ENCODE peak calls at places on chromosomes 3 and 15, in six cellular contexts. One of them, this sample, is unnamed.

GRCh38 chr3:87088366-87088983 is 97.5 kb upstream of the VGLL3 start:
- DNase-seq in IMR-90: no peak
- DNase-seq in suprapubic skin: no peak
- DNase-seq in ovary: peak; percentile 18
- DNase-seq in breast epithelium: no peak
- DNase-seq in adrenal gland: no peak
- DNase-seq in this sample: peak; percentile 63

GRCh38 chr3:124600765-124601164 is 129.5 kb upstream of the UMPS start:
- DNase-seq in suprapubic skin: no peak
- DNase-seq in IMR-90: no peak
- DNase-seq in breast epithelium: no peak
- DNase-seq in ovary: no peak
- DNase-seq in adrenal gland: no peak
- DNase-seq in this sample: no peak

GRCh38 chr15:48861813-48862431 is 16.0 kb upstream of the EID1 start:
- DNase-seq in suprapubic skin: no peak
- DNase-seq in ovary: no peak
- DNase-seq in breast epithelium: no peak
- DNase-seq in adrenal gland: no peak
- DNase-seq in IMR-90: peak; percentile 82
- DNase-seq in this sample: no peak

GRCh38 chr3:50529996-50530706 is 26.7 kb upstream of the CACNA2D2 start:
- DNase-seq in ovary: no peak
- DNase-seq in adrenal gland: no peak
- DNase-seq in suprapubic skin: no peak
- DNase-seq in IMR-90: no peak
- DNase-seq in breast epithelium: no peak
- DNase-seq in this sample: no peak

GRCh38 chr3:174352227-174352626 is 506.9 kb upstream of the NAALADL2 start:
- DNase-seq in breast epithelium: no peak
- DNase-seq in ovary: no peak
- DNase-seq in adrenal gland: no peak
- DNase-seq in IMR-90: no peak
- DNase-seq in suprapubic skin: no peak
- DNase-seq in this sample: no peak

GRCh38 chr3:101026881-101027678 is 33.9 kb upstream of the ABI3BP start:
- DNase-seq in IMR-90: no peak
- DNase-seq in adrenal gland: no peak
- DNase-seq in breast epithelium: no peak
- DNase-seq in suprapubic skin: no peak
- DNase-seq in ovary: no peak
- DNase-seq in this sample: no peak

GRCh38 chr3:61315874-61316273 is 64.6 kb upstream of the FHIT start:
- DNase-seq in adrenal gland: peak; percentile 23
- DNase-seq in IMR-90: no peak
- DNase-seq in ovary: no peak
- DNase-seq in breast epithelium: no peak
- DNase-seq in suprapubic skin: no peak
- DNase-seq in this sample: no peak

GRCh38 chr3:99021466-99021865 is 120.0 kb upstream of the DCBLD2 start:
- DNase-seq in suprapubic skin: no peak
- DNase-seq in ovary: no peak
- DNase-seq in breast epithelium: no peak
- DNase-seq in IMR-90: no peak
- DNase-seq in adrenal gland: no peak
- DNase-seq in this sample: no peak

GRCh38 chr15:40162552-40162951 is 1.7 kb downstream of the BUB1B start:
- DNase-seq in adrenal gland: no peak
- DNase-seq in ovary: no peak
- DNase-seq in IMR-90: no peak
- DNase-seq in suprapubic skin: no peak
- DNase-seq in breast epithelium: no peak
- DNase-seq in this sample: no peak

GRCh38 chr3:172201136-172201989 is 162.0 kb downstream of the FNDC3B start:
- DNase-seq in breast epithelium: peak; percentile 40
- DNase-seq in adrenal gland: peak; percentile 84
- DNase-seq in ovary: peak; percentile 83
- DNase-seq in IMR-90: peak; percentile 98
- DNase-seq in suprapubic skin: peak; percentile 91
- DNase-seq in this sample: peak; percentile 75

GRCh38 chr3:50671331-50671730 is 3.4 kb upstream of the DOCK3 start:
- DNase-seq in ovary: no peak
- DNase-seq in breast epithelium: no peak
- DNase-seq in adrenal gland: no peak
- DNase-seq in suprapubic skin: no peak
- DNase-seq in IMR-90: peak; percentile 74
- DNase-seq in this sample: no peak

GRCh38 chr15:35827949-35828348 is 282.0 kb upstream of the DPH6 start:
- DNase-seq in IMR-90: no peak
- DNase-seq in breast epithelium: no peak
- DNase-seq in suprapubic skin: no peak
- DNase-seq in ovary: no peak
- DNase-seq in adrenal gland: no peak
- DNase-seq in this sample: no peak

GRCh38 chr3:58013973-58014649 is 5.9 kb downstream of the FLNB start:
- DNase-seq in adrenal gland: no peak
- DNase-seq in IMR-90: peak; percentile 90
- DNase-seq in suprapubic skin: peak; percentile 83
- DNase-seq in ovary: peak; percentile 67
- DNase-seq in breast epithelium: no peak
- DNase-seq in this sample: no peak

GRCh38 chr3:94417963-94418455 is 355.1 kb downstream of the NSUN3 start:
- DNase-seq in IMR-90: no peak
- DNase-seq in adrenal gland: no peak
- DNase-seq in breast epithelium: no peak
- DNase-seq in suprapubic skin: no peak
- DNase-seq in ovary: no peak
- DNase-seq in this sample: peak; percentile 58

GRCh38 chr3:77873599-77873998 is 833.7 kb downstream of the ROBO2 start:
- DNase-seq in ovary: no peak
- DNase-seq in breast epithelium: no peak
- DNase-seq in suprapubic skin: no peak
- DNase-seq in adrenal gland: no peak
- DNase-seq in IMR-90: no peak
- DNase-seq in this sample: no peak

GRCh38 chr3:43870110-43870509 is 179.4 kb downstream of the ABHD5 start:
- DNase-seq in suprapubic skin: no peak
- DNase-seq in adrenal gland: peak; percentile 26
- DNase-seq in ovary: no peak
- DNase-seq in IMR-90: peak; percentile 69
- DNase-seq in breast epithelium: no peak
- DNase-seq in this sample: peak; percentile 27

DNA sequence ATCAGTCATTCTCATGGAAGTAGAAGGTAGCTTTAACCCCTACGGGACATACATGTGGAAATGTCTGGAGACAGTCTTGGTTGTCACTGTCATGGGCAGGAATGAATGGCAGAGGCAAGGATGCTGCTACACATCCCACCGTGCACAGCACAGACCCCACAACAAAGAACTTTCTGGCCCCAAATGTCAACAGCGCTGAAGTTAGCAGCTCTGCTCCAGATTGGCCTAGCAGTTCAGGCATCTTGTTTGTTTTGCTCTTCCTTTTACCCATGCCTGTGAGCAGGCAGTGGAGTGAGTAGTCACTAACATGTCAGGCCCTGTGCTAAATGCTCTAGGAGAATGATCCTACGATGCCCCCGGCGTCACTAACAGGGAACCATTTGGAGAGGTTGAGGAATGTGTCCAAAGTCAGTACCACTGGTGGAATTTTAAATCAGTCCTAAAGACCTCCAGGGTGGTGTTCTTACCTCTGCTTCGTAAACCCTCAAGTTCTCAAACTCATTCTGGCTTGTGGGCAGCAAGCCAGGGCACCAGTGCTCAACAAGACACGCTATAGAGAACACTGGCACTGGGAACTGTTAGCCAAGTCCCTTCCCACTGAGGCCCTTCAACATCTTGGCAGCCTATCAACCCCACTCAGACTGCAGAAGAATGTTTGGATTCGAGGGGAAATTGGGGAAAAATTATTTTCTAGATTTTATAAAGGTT is 142.2 kb downstream of the FOXP1 start:
- DNase-seq in breast epithelium: no peak
- DNase-seq in IMR-90: no peak
- DNase-seq in suprapubic skin: no peak
- DNase-seq in adrenal gland: no peak
- DNase-seq in ovary: no peak
- DNase-seq in this sample: no peak
- H3K4me1 ChIP-seq in breast epithelium: peaks cover 25% of the 10 kb centered on the region
- H3K4me1 ChIP-seq in IMR-90: peaks cover 21% of the 10 kb centered on the region
- H3K4me1 ChIP-seq in suprapubic skin: peaks cover 78% of the 10 kb centered on the region
- H3K4me1 ChIP-seq in adrenal gland: no peaks in the 10 kb centered on the region
- H3K4me1 ChIP-seq in ovary: peaks cover 3% of the 10 kb centered on the region
- H3K4me1 ChIP-seq in this sample: peaks cover 82% of the 10 kb centered on the region

DNA sequence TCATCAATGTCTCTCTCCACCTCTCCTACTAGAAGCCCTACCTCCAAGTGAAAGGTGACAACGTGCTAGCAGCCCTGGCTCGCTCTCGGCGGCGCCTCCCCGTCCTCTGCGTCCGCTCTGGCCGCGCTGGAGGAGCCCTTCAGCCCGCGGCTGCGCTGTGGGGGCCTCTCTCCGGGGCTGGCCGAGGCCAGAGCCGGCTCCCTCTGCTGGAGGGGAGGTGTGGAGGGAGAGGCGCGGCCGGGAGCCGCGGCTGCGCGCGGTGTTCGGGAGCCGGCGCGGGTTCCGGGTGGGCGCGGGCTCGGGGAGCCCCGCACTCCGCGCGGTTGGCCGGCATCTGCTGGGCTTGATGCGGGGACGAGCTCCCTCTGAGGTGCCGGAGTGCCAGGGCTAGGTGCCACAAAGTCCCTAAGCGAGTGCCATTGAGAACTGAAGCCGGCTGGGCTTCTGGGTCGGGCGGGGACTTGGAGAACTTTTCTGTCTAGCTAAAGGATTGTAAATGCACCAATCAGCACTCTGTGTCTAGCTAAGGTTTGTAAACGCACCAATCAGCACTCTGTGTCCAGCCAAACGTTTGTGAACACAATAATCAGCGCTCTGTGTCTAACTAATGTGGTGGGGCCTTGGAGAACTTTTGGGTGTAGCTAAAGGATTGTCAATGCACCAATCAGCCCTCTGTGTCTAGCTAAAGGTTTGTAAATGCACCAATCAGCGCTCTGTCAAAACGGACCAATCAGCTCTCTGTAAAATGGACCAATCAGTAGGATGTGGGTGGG is 84.8 kb upstream of the ARRDC4 start:
- DNase-seq in suprapubic skin: no peak
- DNase-seq in IMR-90: no peak
- DNase-seq in breast epithelium: no peak
- DNase-seq in adrenal gland: peak; percentile 48
- DNase-seq in ovary: no peak
- DNase-seq in this sample: no peak
- TF ChIP-seq POLR2A in suprapubic skin: no peak
- TF ChIP-seq POLR2A in IMR-90: no peak
- TF ChIP-seq POLR2A in breast epithelium: no peak
- TF ChIP-seq POLR2A in adrenal gland: peak; percentile 55
- TF ChIP-seq POLR2A in ovary: no peak
- TF ChIP-seq POLR2A in this sample: no peak

GRCh38 chr15:59332009-59332408 is 40.7 kb downstream of the MYO1E start:
- DNase-seq in breast epithelium: no peak
- DNase-seq in ovary: no peak
- DNase-seq in IMR-90: no peak
- DNase-seq in adrenal gland: no peak
- DNase-seq in suprapubic skin: no peak
- DNase-seq in this sample: no peak
- H3K4me1 ChIP-seq in breast epithelium: no peaks in the 10 kb centered on the region
- H3K4me1 ChIP-seq in ovary: peaks cover 4% of the 10 kb centered on the region
- H3K4me1 ChIP-seq in IMR-90: peaks cover 14% of the 10 kb centered on the region
- H3K4me1 ChIP-seq in adrenal gland: no peaks in the 10 kb centered on the region
- H3K4me1 ChIP-seq in suprapubic skin: peaks cover 21% of the 10 kb centered on the region
- H3K4me1 ChIP-seq in this sample: peaks cover 73% of the 10 kb centered on the region

GRCh38 chr3:112136046-112136445 is 3.0 kb upstream of the GCSAM start:
- DNase-seq in suprapubic skin: no peak
- DNase-seq in IMR-90: no peak
- DNase-seq in adrenal gland: no peak
- DNase-seq in ovary: no peak
- DNase-seq in breast epithelium: no peak
- DNase-seq in this sample: no peak

GRCh38 chr3:112132975-112133448 is at the start of gene GCSAM:
- DNase-seq in breast epithelium: peak; percentile 51
- DNase-seq in IMR-90: no peak
- DNase-seq in ovary: no peak
- DNase-seq in adrenal gland: peak; percentile 38
- DNase-seq in suprapubic skin: no peak
- DNase-seq in this sample: peak; percentile 90

GRCh38 chr3:112133606-112134334 is 722 bp upstream of the GCSAM start:
- DNase-seq in adrenal gland: no peak
- DNase-seq in breast epithelium: no peak
- DNase-seq in suprapubic skin: no peak
- DNase-seq in ovary: no peak
- DNase-seq in IMR-90: no peak
- DNase-seq in this sample: no peak

GRCh38 chr3:112132554-112132953 is 494 bp downstream of the GCSAM start:
- DNase-seq in ovary: no peak
- DNase-seq in IMR-90: no peak
- DNase-seq in breast epithelium: no peak
- DNase-seq in suprapubic skin: no peak
- DNase-seq in adrenal gland: no peak
- DNase-seq in this sample: no peak

GRCh38 chr3:112134335-112135124 is 1.5 kb upstream of the GCSAM start:
- DNase-seq in ovary: no peak
- DNase-seq in breast epithelium: no peak
- DNase-seq in adrenal gland: no peak
- DNase-seq in suprapubic skin: no peak
- DNase-seq in IMR-90: no peak
- DNase-seq in this sample: no peak
- TF ChIP-seq POLR2A in ovary: no peak
- TF ChIP-seq POLR2A in breast epithelium: no peak
- TF ChIP-seq POLR2A in adrenal gland: no peak
- TF ChIP-seq POLR2A in suprapubic skin: no peak
- TF ChIP-seq POLR2A in IMR-90: no peak
- TF ChIP-seq POLR2A in this sample: no peak